ENCODE peak calls at places on chromosomes 12 and 14, in five cellular contexts. A, G, L, D and B are unnamed samples.

GRCh38 chr12:116266631-116267349 is 10.7 kb downstream of the MED13L start:
- DNase-seq in G (no peak), D (no peak), L (no peak), A (no peak), B (no peak)

GRCh38 chr12:53568428-53569173 is 57.6 kb downstream of the ATF7 start:
- DNase-seq in D (no peak), G (no peak), L (no peak), A (no peak), B (no peak)

GRCh38 chr12:42090899-42091298 is 53.8 kb downstream of the GXYLT1 start:
- DNase-seq in A (no peak), D (no peak), L (no peak), G (no peak), B (no peak)

GRCh38 chr12:102438823-102439205 is 41.5 kb downstream of the IGF1 start:
- DNase-seq in L (no peak), D (no peak), G (no peak), A (no peak), B (no peak)

GRCh38 chr14:74934476-74935339 is 11.6 kb upstream of the RPS6KL1 start:
- DNase-seq in A (no peak), D (no peak), L (no peak), G (no peak), B (no peak)

GRCh38 chr14:25537846-25538455 is 488.0 kb upstream of the STXBP6 start:
- DNase-seq in D (peak), L (peak), A (peak), G (no peak), B (no peak)

GRCh38 chr14:38078393-38078792 is 129.3 kb upstream of the SSTR1 start:
- DNase-seq in A (no peak), L (no peak), D (no peak), G (no peak), B (no peak)

GRCh38 chr14:92832137-92832700 is 38.1 kb downstream of the GOLGA5 start:
- DNase-seq in A (no peak), D (no peak), G (no peak), L (no peak), B (no peak)

GRCh38 chr14:62056789-62057188 is 294.6 kb downstream of the SNAPC1 start:
- DNase-seq in L (no peak), D (no peak), A (no peak), G (no peak), B (no peak)

GRCh38 chr12:89213747-89214146 is 138.6 kb downstream of the DUSP6 start:
- DNase-seq in D (no peak), G (no peak), A (no peak), L (no peak), B (no peak)

GRCh38 chr12:76740501-76740900 is 23.4 kb upstream of the ZDHHC17 start:
- DNase-seq in L (no peak), G (no peak), A (no peak), D (no peak), B (no peak)

GRCh38 chr12:120394483-120395367 is 25.8 kb upstream of the MSI1 start:
- DNase-seq in D (no peak), A (no peak), L (peak), G (no peak), B (no peak)

GRCh38 chr14:58977366-58977765 is 211.1 kb upstream of the DAAM1 start:
- DNase-seq in G (no peak), D (no peak), A (no peak), L (no peak), B (no peak)

GRCh38 chr12:80837342-80837978 is 100.3 kb downstream of the LIN7A start:
- DNase-seq in D (no peak), L (no peak), A (peak), G (no peak), B (peak)

GRCh38 chr12:73798523-73798922 is 739.1 kb upstream of the ATXN7L3B start:
- DNase-seq in G (no peak), L (no peak), D (no peak), A (no peak), B (no peak)

GRCh38 chr12:28550757-28551381 is 360.6 kb downstream of the CCDC91 start:
- DNase-seq in D (no peak), A (peak), L (no peak), G (no peak), B (peak)

GRCh38 chr14:68669644-68670343 is 123.1 kb downstream of the ZFP36L1 start:
- DNase-seq in D (no peak), L (no peak), G (no peak), A (no peak), B (no peak)

GRCh38 chr12:92331383-92331782 is 185.7 kb upstream of the BTG1 start:
- DNase-seq in A (no peak), G (no peak), L (no peak), D (no peak), B (no peak)

GRCh38 chr12:24172031-24172772 is 222.7 kb upstream of the SOX5 start:
- DNase-seq in G (peak), L (no peak), A (no peak), D (no peak), B (no peak)

GRCh38 chr12:47067778-47068431 is 11.5 kb upstream of the PCED1B start:
- DNase-seq in A (no peak), D (no peak), L (no peak), G (no peak), B (no peak)

GRCh38 chr14:90154110-90154509 is 92.3 kb downstream of the KCNK13 start:
- DNase-seq in A (no peak), L (no peak), G (no peak), D (no peak), B (no peak)

GRCh38 chr12:44976246-44976645 is 74.7 kb downstream of the DBX2 start:
- DNase-seq in L (no peak), G (no peak), A (no peak), D (no peak), B (no peak)

GRCh38 chr12:123983822-123984485 is 10.9 kb downstream of the ZNF664 start:
- DNase-seq in A (peak), D (no peak), G (no peak), L (no peak), B (peak)

GRCh38 chr14:99791476-99792283 is 1.5 kb upstream of the EML1 start:
- DNase-seq in L (no peak), G (no peak), D (no peak), A (no peak), B (no peak)

GRCh38 chr12:42130670-42131402 is 13.8 kb downstream of the GXYLT1 start:
- DNase-seq in G (no peak), A (no peak), D (no peak), L (no peak), B (no peak)

GRCh38 chr14:23141706-23142467 is 22.8 kb upstream of the CEBPE start:
- DNase-seq in D (no peak), A (no peak), G (no peak), L (no peak), B (no peak)

GRCh38 chr12:13390381-13390856 is 193.9 kb downstream of the EMP1 start:
- DNase-seq in L (peak), A (no peak), G (no peak), D (no peak), B (peak)

GRCh38 chr12:905273-906076 is 44.0 kb downstream of the RAD52 start:
- DNase-seq in G (no peak), D (no peak), L (no peak), A (no peak), B (no peak)

GRCh38 chr12:104358353-104359003 is 54.9 kb downstream of the EID3 start:
- DNase-seq in L (peak), A (peak), D (peak), G (peak), B (peak)

GRCh38 chr12:6277982-6278438 is 32.5 kb upstream of the PLEKHG6 start:
- DNase-seq in L (no peak), G (no peak), A (no peak), D (no peak), B (no peak)

GRCh38 chr12:51855586-51856428 is 7.3 kb upstream of the FIGNL2 start:
- DNase-seq in D (no peak), L (peak), G (no peak), A (peak), B (no peak)
- TF ChIP-seq EZH2 in D (no peak), L (no peak), G (no peak), A (no peak), B (no peak)

DNA sequence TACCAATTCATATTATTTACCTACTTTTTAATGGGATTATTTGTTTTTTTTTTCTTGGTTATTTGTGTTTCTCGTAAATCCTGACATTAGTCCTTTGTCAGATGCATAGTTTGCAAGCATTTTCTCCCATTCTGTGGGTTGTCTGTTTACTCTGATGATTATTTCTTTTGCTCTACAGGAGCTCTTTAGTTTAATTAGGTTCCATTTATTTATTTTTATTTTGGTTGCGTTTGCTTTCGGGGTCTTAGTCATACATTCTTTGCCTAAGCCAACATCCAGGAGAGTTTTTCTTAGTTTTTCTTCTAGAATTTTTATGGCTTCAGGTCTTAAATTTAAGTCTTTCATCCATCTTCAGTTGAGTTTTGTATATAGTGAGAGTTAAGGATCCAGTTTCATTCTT is 289.9 kb downstream of the AKAP6 start:
- DNase-seq in G (no peak), A (no peak), L (no peak), D (no peak), B (no peak)
- TF ChIP-seq SP1 in G (no peak), A (no peak), L (no peak), D (no peak), B (no peak)

GRCh38 chr12:105822131-105823103 is 316.3 kb downstream of the NUAK1 start:
- DNase-seq in A (no peak), G (no peak), D (no peak), L (no peak), B (no peak)
- TF ChIP-seq MAX in A (no peak), G (no peak), D (no peak), L (no peak), B (no peak)

GRCh38 chr12:49903351-49903699 is 375 bp downstream of the FAIM2 start:
- DNase-seq in G (no peak), A (no peak), D (no peak), L (no peak), B (no peak)

GRCh38 chr12:49901986-49902385 is 1.7 kb downstream of the FAIM2 start:
- DNase-seq in G (no peak), A (no peak), L (no peak), D (no peak), B (no peak)

GRCh38 chr12:49902399-49903350 is 1.0 kb downstream of the FAIM2 start:
- DNase-seq in L (no peak), A (no peak), D (peak), G (no peak), B (no peak)

GRCh38 chr12:49904601-49905000 is 901 bp upstream of the FAIM2 start:
- DNase-seq in G (no peak), D (no peak), L (no peak), A (no peak), B (no peak)

DNA sequence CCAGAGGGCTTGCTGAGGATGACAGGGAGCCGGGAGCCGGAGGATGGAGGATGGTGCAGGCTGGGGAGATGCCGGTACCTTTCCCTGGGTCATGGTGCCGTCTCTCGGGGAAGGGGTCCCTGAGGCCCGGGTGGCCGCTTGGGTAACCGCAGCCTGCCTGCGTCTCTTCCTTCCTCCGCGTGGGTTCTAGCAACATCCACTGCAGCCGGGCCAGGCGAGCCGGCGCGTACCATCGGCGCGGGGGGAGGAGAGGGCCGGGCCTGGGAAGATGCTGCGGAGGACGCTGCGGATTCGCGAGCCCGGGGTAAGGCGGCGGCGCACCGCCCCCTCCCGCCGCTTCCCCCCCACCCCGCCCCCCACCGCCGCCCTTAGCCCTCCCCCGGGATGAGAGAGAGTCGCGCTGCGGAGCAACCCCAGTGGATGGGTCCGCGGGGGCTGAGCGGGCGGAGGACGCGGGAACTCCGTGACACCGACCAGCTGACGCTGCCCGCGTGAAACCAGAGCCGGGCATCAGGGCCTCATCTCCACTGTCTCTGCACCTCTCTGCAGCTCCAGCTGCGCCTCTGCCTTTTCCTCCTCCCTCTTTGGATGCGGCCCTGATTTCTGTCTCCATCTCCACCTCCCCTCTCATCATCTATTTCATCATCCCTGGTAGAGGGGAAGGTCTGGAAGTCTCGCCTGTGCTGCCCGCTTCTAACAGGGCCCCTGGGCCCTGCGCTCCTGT is at the start of gene FAIM2:
- DNase-seq in A (no peak), L (no peak), G (no peak), D (peak), B (no peak)
- TF ChIP-seq EZH2 in A (no peak), L (no peak), G (no peak), D (no peak), B (no peak)